ENCODE peak calls at places on chromosomes 3 and 15, in six cellular contexts. F, P, L, C, H and R are unnamed samples.
A peak's percentile ranks its signal among the peaks of the same experiment; 100 is the strongest.

GRCh38 chr3:43017593-43018195 is 38.6 kb downstream of the GASK1A start:
- DNase-seq in F (no peak), P (no peak), L (no peak), C (no peak), H (no peak), R (peak; percentile 50)

GRCh38 chr15:69129026-69129385 is 31.4 kb upstream of the GLCE start:
- DNase-seq in F (no peak), P (no peak), L (no peak), C (no peak), H (no peak), R (no peak)

GRCh38 chr15:58249646-58250312 is 111.6 kb downstream of the AQP9 start:
- DNase-seq in F (no peak), P (no peak), L (no peak), C (no peak), H (no peak), R (no peak)

GRCh38 chr3:188439080-188439479 is 285.1 kb downstream of the LPP start:
- DNase-seq in F (no peak), P (no peak), L (no peak), C (no peak), H (no peak), R (no peak)

GRCh38 chr15:28013480-28013879 is 85.6 kb downstream of the OCA2 start:
- DNase-seq in F (no peak), P (no peak), L (no peak), C (no peak), H (no peak), R (peak; percentile 40)

GRCh38 chr15:43958894-43959330 is 132.1 kb downstream of the WDR76 start:
- DNase-seq in F (no peak), P (peak; percentile 95), L (peak; percentile 46), C (no peak), H (no peak), R (no peak)

GRCh38 chr3:16173696-16174355 is 654 bp upstream of the GALNT15 start:
- DNase-seq in F (no peak), P (peak; percentile 89), L (no peak), C (no peak), H (no peak), R (peak; percentile 70)

GRCh38 chr3:15148614-15149013 is 49.7 kb upstream of the RBSN start:
- DNase-seq in F (no peak), P (peak; percentile 33), L (no peak), C (no peak), H (no peak), R (no peak)

GRCh38 chr3:156761713-156762575 is 64.2 kb upstream of the LEKR1 start:
- DNase-seq in F (no peak), P (peak; percentile 67), L (no peak), C (no peak), H (no peak), R (no peak)